ENCODE peak calls at places on chromosomes 16 and 17, in ten cellular contexts. H, S, G, N, D, Q, W, K, V and F are unnamed samples.

GRCh38 chr17:1275962-1276736 is 3.3 kb upstream of the TRARG1 start:
- DNase-seq in Q (peak), G (peak), D (peak), V (no peak), N (peak), S (peak), H (peak), W (peak), K (peak), F (no peak)

GRCh38 chr17:39194089-39194984 is 3.1 kb downstream of the CACNB1 start:
- DNase-seq in K (peak), V (no peak), D (no peak), W (peak), S (peak), N (peak), H (peak), Q (no peak), G (peak), F (no peak)

GRCh38 chr16:64398795-64399194 is 723.1 kb downstream of the CDH11 start:
- DNase-seq in G (no peak), D (no peak), H (no peak), K (no peak), N (no peak), S (no peak), W (no peak), Q (no peak), V (no peak), F (no peak)

GRCh38 chr16:56513972-56514371 is 5.9 kb downstream of the BBS2 start:
- DNase-seq in N (peak), K (peak), H (peak), D (no peak), S (peak), Q (peak), G (peak), V (no peak), W (no peak), F (no peak)

GRCh38 chr16:81388357-81388756 is 56.3 kb upstream of the CMIP start:
- DNase-seq in Q (no peak), H (no peak), S (no peak), V (no peak), W (no peak), K (no peak), N (no peak), D (no peak), G (no peak), F (no peak)

GRCh38 chr16:20833081-20833480 is 26.8 kb downstream of the REXO5 start:
- DNase-seq in K (no peak), D (no peak), W (no peak), Q (no peak), S (no peak), V (no peak), G (no peak), N (no peak), H (no peak), F (no peak)

GRCh38 chr16:31118223-31119155 is 1.0 kb downstream of the KAT8 start:
- DNase-seq in Q (no peak), N (no peak), H (peak), S (no peak), K (peak), V (no peak), D (no peak), W (no peak), G (no peak), F (peak)

GRCh38 chr16:57432505-57432904 is 14.7 kb downstream of the CIAPIN1 start:
- DNase-seq in D (no peak), G (no peak), H (no peak), Q (no peak), S (no peak), K (no peak), N (no peak), V (no peak), W (no peak), F (no peak)

GRCh38 chr17:37744961-37745800 is at the start of gene HNF1B:
- DNase-seq in N (no peak), K (no peak), D (peak), W (no peak), S (peak), Q (peak), H (no peak), V (no peak), G (no peak), F (no peak)

GRCh38 chr16:5917436-5917835 is 819.8 kb upstream of the EEF2KMT start:
- DNase-seq in Q (no peak), D (no peak), V (no peak), G (no peak), H (no peak), S (no peak), K (no peak), W (no peak), N (no peak), F (no peak)

GRCh38 chr16:5916711-5917191 is 819.2 kb upstream of the EEF2KMT start:
- DNase-seq in Q (no peak), G (no peak), V (no peak), N (no peak), W (no peak), S (no peak), D (no peak), H (no peak), K (no peak), F (no peak)

GRCh38 chr16:5918553-5919127 is 821.0 kb upstream of the EEF2KMT start:
- DNase-seq in G (no peak), H (no peak), S (no peak), W (no peak), V (no peak), K (no peak), D (no peak), Q (no peak), N (peak), F (no peak)
- TF ChIP-seq CTCF in G (no peak), H (no peak), S (no peak), W (no peak), V (no peak), K (no peak), D (no peak), Q (no peak), N (peak), F (no peak)

DNA sequence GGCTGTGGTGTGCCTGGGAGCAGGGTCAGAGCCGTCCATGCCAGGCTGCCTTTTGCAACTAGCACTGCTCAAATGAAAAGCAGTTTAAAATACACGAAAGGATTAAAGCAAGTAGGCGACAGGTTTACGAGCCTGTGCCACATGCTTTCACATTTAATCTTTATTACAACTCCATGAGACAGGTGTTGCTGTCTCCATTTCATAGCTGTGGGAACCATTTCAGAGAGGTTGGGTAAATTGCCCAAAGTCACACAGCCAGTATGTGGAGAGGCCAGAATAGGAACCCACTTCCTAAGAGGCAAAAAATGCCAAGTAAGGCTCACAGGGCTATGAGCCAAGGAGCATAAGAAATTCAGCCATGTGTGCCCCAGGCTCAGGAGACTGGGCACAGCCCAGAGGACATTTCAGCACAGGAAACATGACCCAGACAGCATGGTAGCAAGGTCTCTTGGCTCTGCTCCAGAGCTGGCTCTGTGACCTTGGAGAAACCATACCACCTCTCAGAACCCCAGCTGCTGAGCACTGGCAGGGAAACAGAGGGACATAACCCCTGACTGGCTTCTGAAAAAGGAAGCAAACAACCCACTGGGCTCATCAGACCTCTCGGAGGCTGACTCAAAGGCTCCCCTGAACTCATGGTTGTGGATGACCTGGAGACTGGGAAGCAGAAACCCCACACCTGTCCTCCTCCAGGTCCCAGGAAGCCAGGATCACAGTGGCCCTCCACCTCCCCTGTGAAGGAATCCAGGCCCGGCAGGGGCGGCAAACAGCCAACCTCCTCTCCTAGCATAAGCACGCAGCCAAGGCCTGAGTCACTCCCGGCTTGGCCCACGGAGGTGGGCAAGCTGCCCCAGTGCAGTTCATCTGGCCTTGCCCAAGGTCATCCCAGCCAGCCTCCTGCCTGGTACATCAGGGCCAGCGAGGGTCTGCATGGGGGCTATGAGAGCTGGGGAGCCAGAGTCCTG is 40.3 kb upstream of the MRPS23 start:
- DNase-seq in V (no peak), K (peak), N (no peak), D (peak), G (peak), H (peak), S (peak), W (peak), Q (peak), F (no peak)
- TF ChIP-seq CTCF in V (no peak), K (peak), N (no peak), D (no peak), G (no peak), H (peak), S (no peak), W (no peak), Q (no peak), F (no peak)

GRCh38 chr17:45782889-45783592 is 1.1 kb upstream of the CRHR1 start:
- DNase-seq in W (peak), D (peak), H (no peak), V (no peak), K (no peak), S (peak), N (peak), Q (no peak), G (peak), F (no peak)
- TF ChIP-seq CTCF in W (peak), D (peak), H (no peak), V (no peak), K (no peak), S (peak), N (peak), Q (peak), G (peak), F (no peak)

GRCh38 chr17:81231121-81231645 is 7.7 kb downstream of the TEPSIN start:
- DNase-seq in Q (no peak), S (no peak), W (no peak), N (no peak), K (no peak), G (no peak), V (no peak), D (peak), H (no peak), F (no peak)

GRCh38 chr17:81231766-81232581 is 6.9 kb downstream of the TEPSIN start:
- DNase-seq in S (no peak), W (no peak), N (no peak), Q (no peak), V (no peak), G (no peak), H (no peak), D (peak), K (no peak), F (no peak)

GRCh38 chr17:81228834-81229665 is 6.3 kb upstream of the CEP131 start:
- DNase-seq in W (no peak), H (no peak), V (no peak), G (no peak), N (no peak), Q (no peak), K (no peak), S (no peak), D (peak), F (no peak)

GRCh38 chr17:81229666-81229920 is 6.8 kb upstream of the CEP131 start:
- DNase-seq in G (no peak), Q (no peak), K (no peak), V (no peak), W (no peak), S (no peak), N (no peak), H (no peak), D (no peak), F (no peak)

DNA sequence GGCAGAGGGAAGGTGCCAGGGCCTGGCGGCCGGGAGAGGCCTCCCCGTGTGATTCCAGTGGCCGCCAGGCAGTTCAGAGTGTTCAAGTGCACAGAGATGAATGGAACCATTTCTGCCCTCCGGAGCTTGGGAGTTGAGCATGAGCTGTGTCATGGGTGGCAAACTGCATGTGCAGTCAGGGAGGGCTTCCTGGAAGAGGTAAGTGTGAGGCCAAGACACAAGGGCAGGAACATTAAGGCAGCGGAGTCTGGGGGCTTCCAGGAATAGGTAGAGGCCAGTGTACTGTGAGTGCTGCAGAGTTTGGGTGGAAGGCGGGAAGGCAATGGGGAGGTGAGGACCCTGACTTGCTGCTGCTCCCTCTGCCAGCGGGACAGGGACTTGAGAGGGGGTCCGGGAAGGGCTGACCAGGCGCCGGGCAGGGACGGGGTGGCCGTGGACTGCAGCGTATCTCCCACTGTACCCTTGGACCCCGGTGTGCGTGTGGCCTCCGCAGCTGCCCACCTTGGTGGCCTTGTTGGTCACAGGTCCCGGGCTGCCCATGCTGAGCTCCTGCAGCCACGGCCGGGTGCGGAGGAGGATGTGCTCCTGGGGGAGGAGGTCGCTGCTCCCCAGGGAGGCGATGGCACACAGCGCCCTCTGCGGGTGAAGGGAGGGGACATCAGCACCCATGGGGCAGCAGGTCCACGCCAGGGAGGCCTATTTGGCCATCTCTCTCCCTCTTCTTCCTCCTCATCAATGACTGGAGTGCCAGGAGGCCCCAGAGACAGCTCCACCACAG is 7.5 kb upstream of the CEP131 start:
- DNase-seq in V (no peak), W (no peak), H (no peak), S (peak), Q (no peak), D (peak), N (peak), K (no peak), G (no peak), F (no peak)
- TF ChIP-seq CTCF in V (no peak), W (no peak), H (peak), S (peak), Q (no peak), D (no peak), N (peak), K (peak), G (peak), F (peak)

GRCh38 chr17:40443988-40444899 is 994 bp downstream of the IGFBP4 start:
- DNase-seq in H (peak), S (no peak), D (no peak), G (peak), K (peak), Q (no peak), W (no peak), V (no peak), N (no peak), F (no peak)

GRCh38 chr17:40440166-40440565 is 3.1 kb upstream of the IGFBP4 start:
- DNase-seq in H (no peak), D (no peak), N (no peak), Q (no peak), V (no peak), W (no peak), G (no peak), S (no peak), K (no peak), F (no peak)

GRCh38 chr17:40445769-40446468 is 2.7 kb downstream of the IGFBP4 start:
- DNase-seq in H (peak), Q (no peak), W (no peak), N (no peak), S (peak), D (no peak), V (no peak), G (no peak), K (peak), F (no peak)

GRCh38 chr17:40442392-40443195 is 656 bp upstream of the IGFBP4 start:
- DNase-seq in Q (no peak), H (peak), G (no peak), K (peak), D (no peak), N (peak), V (no peak), W (peak), S (peak), F (no peak)

DNA sequence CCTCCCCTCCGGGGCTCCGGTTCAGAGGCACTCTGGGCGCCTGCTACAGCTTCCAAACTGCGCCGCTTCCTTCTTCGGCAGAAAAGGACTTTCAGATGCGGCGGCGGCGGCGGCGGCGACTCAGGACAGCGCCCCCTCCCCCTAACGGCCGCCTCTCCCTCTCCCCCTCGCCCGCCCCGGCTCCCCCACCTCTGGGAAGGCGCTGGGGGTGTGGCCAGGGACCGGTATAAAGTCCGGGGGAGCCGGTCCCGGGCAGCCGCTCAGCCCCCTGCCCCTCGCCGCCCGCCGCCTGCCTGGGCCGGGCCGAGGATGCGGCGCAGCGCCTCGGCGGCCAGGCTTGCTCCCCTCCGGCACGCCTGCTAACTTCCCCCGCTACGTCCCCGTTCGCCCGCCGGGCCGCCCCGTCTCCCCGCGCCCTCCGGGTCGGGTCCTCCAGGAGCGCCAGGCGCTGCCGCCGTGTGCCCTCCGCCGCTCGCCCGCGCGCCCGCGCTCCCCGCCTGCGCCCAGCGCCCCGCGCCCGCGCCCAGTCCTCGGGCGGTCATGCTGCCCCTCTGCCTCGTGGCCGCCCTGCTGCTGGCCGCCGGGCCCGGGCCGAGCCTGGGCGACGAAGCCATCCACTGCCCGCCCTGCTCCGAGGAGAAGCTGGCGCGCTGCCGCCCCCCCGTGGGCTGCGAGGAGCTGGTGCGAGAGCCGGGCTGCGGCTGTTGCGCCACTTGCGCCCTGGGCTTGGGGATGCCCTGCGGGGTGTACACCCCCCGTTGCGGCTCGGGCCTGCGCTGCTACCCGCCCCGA is at the start of gene IGFBP4:
- DNase-seq in D (peak), K (peak), G (peak), H (peak), N (peak), Q (peak), S (peak), W (peak), V (no peak), F (peak)
- TF ChIP-seq CTCF in D (peak), K (peak), G (peak), H (no peak), N (peak), Q (peak), S (peak), W (peak), V (no peak), F (peak)

GRCh38 chr17:73197141-73197540 is 4.3 kb downstream of the COG1 start:
- DNase-seq in Q (no peak), N (no peak), K (no peak), V (no peak), H (no peak), G (no peak), W (no peak), S (no peak), D (no peak), F (no peak)

GRCh38 chr17:73194514-73195222 is 1.8 kb downstream of the COG1 start:
- DNase-seq in W (no peak), G (no peak), S (no peak), D (no peak), Q (no peak), N (no peak), K (peak), H (no peak), V (no peak), F (no peak)

GRCh38 chr17:73198201-73198929 is 5.5 kb downstream of the COG1 start:
- DNase-seq in K (no peak), Q (no peak), H (no peak), D (no peak), W (no peak), V (no peak), S (no peak), N (no peak), G (no peak), F (no peak)

GRCh38 chr17:73198930-73199260 is 6.0 kb downstream of the COG1 start:
- DNase-seq in G (no peak), K (no peak), W (no peak), S (no peak), H (no peak), N (no peak), D (no peak), Q (no peak), V (no peak), F (no peak)

DNA sequence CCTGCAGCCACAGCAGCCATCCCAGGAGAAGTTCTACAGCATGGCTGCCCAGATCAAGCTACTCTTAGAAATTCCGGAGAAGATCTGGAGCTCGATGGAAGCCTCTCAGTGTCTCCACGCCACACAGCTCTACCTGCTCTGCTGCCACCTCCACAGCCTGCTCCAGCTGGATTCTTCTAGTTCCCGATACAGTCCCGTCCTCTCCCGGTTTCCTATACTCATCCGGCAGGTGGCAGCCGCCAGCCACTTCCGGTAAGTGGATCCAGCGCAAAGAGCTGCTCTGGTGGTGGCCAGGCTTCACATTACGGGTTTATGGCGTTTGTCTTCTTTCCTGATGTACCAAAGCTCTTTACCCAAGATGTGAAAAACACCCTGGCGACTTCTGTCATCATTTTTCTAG is 3.6 kb downstream of the COG1 start:
- DNase-seq in W (peak), G (peak), V (no peak), N (no peak), S (peak), K (peak), H (peak), D (no peak), Q (peak), F (no peak)
- TF ChIP-seq CTCF in W (peak), G (peak), V (no peak), N (peak), S (peak), K (peak), H (peak), D (no peak), Q (peak), F (no peak)

DNA sequence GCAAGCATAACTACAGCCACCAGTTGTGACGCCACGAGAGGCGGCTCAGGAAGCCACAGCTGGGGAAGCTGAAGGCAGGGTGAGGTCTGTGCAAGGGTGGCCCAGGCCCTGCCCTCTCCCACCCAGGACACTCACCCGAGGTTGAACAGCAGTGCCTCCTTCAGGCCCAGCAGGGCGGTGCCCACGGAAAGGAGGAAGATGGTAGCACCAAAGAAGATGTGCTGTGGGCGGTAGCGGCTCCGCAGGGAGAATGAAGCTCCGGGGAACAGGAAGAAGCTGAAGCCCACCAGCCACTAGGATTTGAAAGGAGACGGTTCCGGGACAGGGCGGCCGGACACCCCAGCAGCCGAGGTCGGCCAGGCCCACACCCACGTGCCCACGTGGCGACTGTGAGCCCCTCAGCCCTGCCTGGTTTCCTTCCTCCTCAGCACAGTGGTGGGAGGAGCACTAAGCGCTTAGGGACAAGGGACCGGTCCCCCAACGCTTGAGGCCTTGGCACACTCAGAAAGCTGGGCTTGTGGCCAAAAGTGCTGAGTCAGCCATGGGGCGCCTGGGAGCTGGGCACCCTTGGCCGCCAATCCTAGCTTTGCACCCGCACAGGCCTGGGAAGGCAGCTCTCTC is 11.0 kb downstream of the CYB561 start:
- DNase-seq in K (peak), D (peak), V (no peak), W (peak), S (peak), H (peak), G (peak), Q (peak), N (no peak), F (peak)
- TF ChIP-seq CTCF in K (peak), D (no peak), V (no peak), W (no peak), S (peak), H (no peak), G (peak), Q (no peak), N (peak), F (peak)